ENCODE peak calls at places on chromosomes 12 and 14, in four cellular contexts. D is NAMALWA, J is tibial artery, O is NCI-H146. K is an unnamed sample.
A peak's percentile ranks its signal among the peaks of the same experiment; 100 is the strongest.

GRCh38 chr12:65170245-65170881 is 980 bp downstream of the LEMD3 start:
- DNase-seq in D (peak; percentile 76), J (peak; percentile 46), O (peak; percentile 73), K (peak; percentile 67)

GRCh38 chr12:123916729-123917128 is 55.9 kb downstream of the CCDC92 start:
- DNase-seq in D (no peak), J (no peak), O (no peak), K (peak; percentile 88)

GRCh38 chr12:106090586-106091411 is 48.0 kb downstream of the NUAK1 start:
- DNase-seq in J (peak; percentile 81), O (no peak), D (no peak), K (peak; percentile 29)

GRCh38 chr12:124333724-124334123 is 38.8 kb downstream of the RFLNA start:
- DNase-seq in D (no peak), J (no peak), O (no peak), K (no peak)

GRCh38 chr12:7295529-7295928 is 8.3 kb upstream of the ACSM4 start:
- DNase-seq in J (no peak), D (no peak), O (no peak), K (no peak)

GRCh38 chr12:114174326-114174725 is 208.2 kb upstream of the RBM19 start:
- DNase-seq in O (no peak), D (no peak), J (no peak), K (no peak)

GRCh38 chr14:23660290-23661226 is 24.4 kb downstream of the DHRS2 start:
- DNase-seq in O (no peak), J (no peak), D (no peak), K (no peak)

GRCh38 chr14:101598571-101599233 is 37.4 kb downstream of the DIO3 start:
- DNase-seq in J (no peak), D (no peak), O (no peak), K (no peak)

GRCh38 chr12:57454213-57454565 is 918 bp upstream of the INHBE start:
- DNase-seq in D (no peak), J (no peak), O (no peak), K (no peak)

GRCh38 chr12:14577344-14577743 is 9.7 kb upstream of the PLBD1 start:
- DNase-seq in D (no peak), O (no peak), J (no peak), K (peak; percentile 13)

GRCh38 chr12:70045036-70045435 is 198.2 kb upstream of the CNOT2 start:
- DNase-seq in O (no peak), J (no peak), D (no peak), K (peak; percentile 23)

GRCh38 chr12:121809712-121810116 is 5.9 kb downstream of the SETD1B start:
- DNase-seq in D (no peak), J (no peak), O (no peak), K (no peak)

GRCh38 chr12:32025906-32026305 is 66.7 kb downstream of the RESF1 start:
- DNase-seq in O (no peak), J (no peak), D (no peak), K (no peak)

GRCh38 chr14:68309631-68310030 is 483.2 kb downstream of the ZFP36L1 start:
- DNase-seq in D (no peak), J (no peak), O (peak; percentile 8), K (peak; percentile 53)

GRCh38 chr12:52951126-52951525 is 2.2 kb downstream of the KRT18 start:
- DNase-seq in J (no peak), O (no peak), D (no peak), K (no peak)

GRCh38 chr12:120866143-120866542 is 38.0 kb downstream of the SPPL3 start:
- DNase-seq in J (no peak), O (no peak), D (no peak), K (no peak)

GRCh38 chr12:109949089-109949488 is 47.1 kb downstream of the GIT2 start:
- DNase-seq in O (no peak), D (no peak), J (no peak), K (no peak)

GRCh38 chr12:19779393-19780056 is 340.2 kb downstream of the AEBP2 start:
- DNase-seq in J (no peak), D (no peak), O (peak; percentile 71), K (no peak)

GRCh38 chr12:46160081-46160980 is 108.5 kb downstream of the SLC38A1 start:
- DNase-seq in J (peak; percentile 34), D (no peak), O (peak; percentile 44), K (peak; percentile 98)

GRCh38 chr12:47079894-47080724 is at the start of gene AMIGO2:
- DNase-seq in O (no peak), J (peak; percentile 47), D (no peak), K (peak; percentile 52)

GRCh38 chr12:106981781-106982180 is 5.2 kb downstream of the MTERF2 start:
- DNase-seq in J (no peak), D (no peak), O (no peak), K (no peak)

GRCh38 chr14:90624228-90624627 is 192.0 kb downstream of the TTC7B start:
- DNase-seq in O (no peak), D (no peak), J (peak; percentile 42), K (peak; percentile 84)

GRCh38 chr14:95885866-95886265 is 9.2 kb downstream of the TUNAR start:
- DNase-seq in O (no peak), D (no peak), J (no peak), K (no peak)

GRCh38 chr12:109439181-109439580 is 37.9 kb downstream of the KCTD10 start:
- DNase-seq in J (no peak), D (no peak), O (no peak), K (no peak)

GRCh38 chr12:123106640-123107359 is 44.1 kb downstream of the PITPNM2 start:
- DNase-seq in J (no peak), O (peak; percentile 73), D (no peak), K (no peak)

GRCh38 chr12:24228371-24228770 is 278.9 kb upstream of the SOX5 start:
- DNase-seq in J (no peak), O (no peak), D (no peak), K (no peak)

GRCh38 chr14:68841030-68841809 is 48.4 kb upstream of the ZFP36L1 start:
- DNase-seq in O (no peak), D (no peak), J (no peak), K (no peak)

GRCh38 chr14:68611611-68612010 is 181.3 kb downstream of the ZFP36L1 start:
- DNase-seq in O (no peak), D (no peak), J (no peak), K (peak; percentile 53)

K was measured in bronchial epithelial cell.